ENCODE peak calls at places on chromosomes 16 and 17, in seven cellular contexts. U, Q, D, F, Y, C and Z are unnamed samples.

GRCh38 chr17:50482516-50482915 is 3.9 kb downstream of the RSAD1 start:
- DNase-seq in F (peak; percentile 99), Y (peak; percentile 83), C (peak; percentile 98), U (peak; percentile 85), D (peak; percentile 82), Q (peak; percentile 80), Z (peak; percentile 97)

GRCh38 chr16:84423416-84423837 is 55.1 kb downstream of the ATP2C2 start:
- DNase-seq in F (no peak), U (no peak), D (peak; percentile 34), Y (no peak), C (peak; percentile 41), Q (no peak), Z (no peak)

GRCh38 chr16:81832801-81833547 is 53.9 kb downstream of the PLCG2 start:
- DNase-seq in Y (no peak), Q (no peak), F (no peak), C (no peak), D (no peak), U (no peak), Z (no peak)

GRCh38 chr16:70804729-70805169 is 3.8 kb upstream of the VAC14 start:
- DNase-seq in Q (no peak), Y (no peak), F (no peak), C (no peak), U (no peak), D (no peak), Z (no peak)

GRCh38 chr17:34565715-34566114 is 13.7 kb upstream of the TMEM132E start:
- DNase-seq in C (no peak), Y (no peak), Q (no peak), F (no peak), U (no peak), D (no peak), Z (no peak)

GRCh38 chr16:50666658-50667496 is 14.2 kb downstream of the SNX20 start:
- DNase-seq in U (no peak), C (no peak), D (peak; percentile 78), Y (no peak), F (no peak), Q (no peak), Z (no peak)

GRCh38 chr17:47948706-47949196 is 7.4 kb downstream of the PNPO start:
- DNase-seq in F (peak; percentile 74), Y (no peak), D (no peak), C (no peak), Q (no peak), U (no peak), Z (peak; percentile 64)

GRCh38 chr17:17497065-17497844 is 1.1 kb upstream of the RASD1 start:
- DNase-seq in Q (no peak), C (peak; percentile 12), U (no peak), F (no peak), D (no peak), Y (no peak), Z (peak; percentile 35)

GRCh38 chr17:45964634-45965033 is 34.4 kb upstream of the STH start:
- DNase-seq in F (no peak), U (no peak), C (no peak), Y (no peak), Q (no peak), D (no peak), Z (no peak)

GRCh38 chr16:18839555-18839954 is 38.2 kb upstream of the ARL6IP1 start:
- DNase-seq in C (no peak), F (peak; percentile 16), Q (no peak), U (no peak), Y (no peak), D (no peak), Z (no peak)

GRCh38 chr16:86510465-86511261 is at the start of gene FOXF1:
- DNase-seq in C (peak; percentile 67), Q (no peak), Y (no peak), D (no peak), F (no peak), U (peak; percentile 28), Z (no peak)

GRCh38 chr17:31378638-31379037 is 12.8 kb upstream of the RAB11FIP4 start:
- DNase-seq in C (no peak), Q (no peak), D (no peak), Y (no peak), F (no peak), U (no peak), Z (no peak)

GRCh38 chr16:54241525-54241924 is 45.1 kb downstream of the IRX3 start:
- DNase-seq in F (no peak), Q (no peak), U (no peak), Y (no peak), D (no peak), C (no peak), Z (no peak)

GRCh38 chr16:20849587-20850390 is 43.5 kb downstream of the REXO5 start:
- DNase-seq in D (peak; percentile 35), C (peak; percentile 84), Y (peak; percentile 81), Q (no peak), F (peak; percentile 77), U (peak; percentile 23), Z (peak; percentile 69)

GRCh38 chr16:78237346-78237745 is 137.9 kb downstream of the WWOX start:
- DNase-seq in U (no peak), C (no peak), Q (no peak), F (no peak), D (no peak), Y (no peak), Z (no peak)

GRCh38 chr17:31339906-31340661 is 18.7 kb upstream of the EVI2A start:
- DNase-seq in F (no peak), C (peak; percentile 91), Y (no peak), D (no peak), Q (peak; percentile 50), U (peak; percentile 40), Z (no peak)

GRCh38 chr16:85898521-85899442 is at the start of gene IRF8:
- DNase-seq in C (no peak), F (peak; percentile 74), Q (no peak), Y (peak; percentile 80), D (peak; percentile 93), U (no peak), Z (peak; percentile 76)

GRCh38 chr17:17729620-17730249 is 48.5 kb downstream of the RAI1 start:
- DNase-seq in Y (peak; percentile 57), F (peak; percentile 66), D (peak; percentile 77), U (no peak), C (no peak), Q (no peak), Z (no peak)

GRCh38 chr16:12229759-12230594 is 253.4 kb downstream of the SNX29 start:
- DNase-seq in C (peak; percentile 31), Q (peak; percentile 77), Y (no peak), U (no peak), F (no peak), D (no peak), Z (no peak)

GRCh38 chr17:47808830-47809480 is 12.6 kb downstream of the OSBPL7 start:
- DNase-seq in Q (no peak), U (no peak), Y (no peak), F (no peak), D (no peak), C (no peak), Z (no peak)

GRCh38 chr17:75138519-75138918 is 7.0 kb upstream of the NT5C start:
- DNase-seq in C (no peak), D (no peak), Y (no peak), Q (no peak), U (no peak), F (no peak), Z (no peak)

GRCh38 chr16:10738231-10739077 is 5.2 kb upstream of the NUBP1 start:
- DNase-seq in F (peak; percentile 42), C (peak; percentile 68), U (peak; percentile 10), Y (no peak), Q (no peak), D (peak; percentile 66), Z (peak; percentile 95)

GRCh38 chr17:19010729-19011505 is 6.4 kb upstream of the FAM83G start:
- DNase-seq in U (no peak), Y (no peak), F (no peak), D (no peak), Q (no peak), C (no peak), Z (peak; percentile 7)

GRCh38 chr17:13415877-13416416 is 185.8 kb downstream of the HS3ST3A1 start:
- DNase-seq in U (no peak), Y (no peak), F (peak; percentile 40), C (peak; percentile 69), Q (no peak), D (no peak), Z (no peak)

GRCh38 chr16:19718624-19718965 is 524 bp downstream of the IQCK start:
- DNase-seq in Q (no peak), U (no peak), F (peak; percentile 36), C (no peak), Y (peak; percentile 40), D (no peak), Z (no peak)

GRCh38 chr16:3661922-3662321 is 7.4 kb downstream of the DNASE1 start:
- DNase-seq in Q (no peak), C (no peak), Y (no peak), U (no peak), F (no peak), D (no peak), Z (peak; percentile 48)

GRCh38 chr17:11871773-11872172 is 125.5 kb downstream of the ZNF18 start:
- DNase-seq in D (no peak), U (no peak), F (no peak), Q (no peak), C (no peak), Y (no peak), Z (no peak)

GRCh38 chr16:17173134-17173729 is 297.5 kb downstream of the XYLT1 start:
- DNase-seq in U (no peak), C (peak; percentile 38), D (no peak), Y (no peak), F (peak; percentile 34), Q (no peak), Z (peak; percentile 38)

GRCh38 chr17:57975044-57975443 is 13.0 kb downstream of the VEZF1 start:
- DNase-seq in F (no peak), D (no peak), C (peak; percentile 57), Q (no peak), Y (no peak), U (no peak), Z (no peak)

GRCh38 chr16:66359012-66359411 is 7.5 kb upstream of the CDH5 start:
- DNase-seq in F (no peak), C (peak; percentile 31), Y (no peak), D (no peak), Q (no peak), U (no peak), Z (no peak)

GRCh38 chr17:82913304-82914043 is 73.7 kb upstream of the ZNF750 start:
- DNase-seq in C (no peak), F (peak; percentile 31), Y (no peak), D (no peak), Q (no peak), U (no peak), Z (peak; percentile 39)

GRCh38 chr17:17702821-17703607 is 21.8 kb downstream of the RAI1 start:
- DNase-seq in D (no peak), U (no peak), C (no peak), Q (no peak), F (no peak), Y (peak; percentile 72), Z (no peak)